ENCODE peak calls at places on chromosomes 3 and 15, in ten cellular contexts. P, X, G, D, K, V, C, M, T and A are unnamed samples. For H3K4me1, the result is how much of the 10 kb centered on the place peaks cover.

GRCh38 chr3:53815067-53815466 is 31.2 kb downstream of the CHDH start:
- DNase-seq in V (no peak), D (no peak), X (no peak), T (no peak), P (no peak), C (no peak), K (no peak), M (peak), G (no peak), A (no peak)

GRCh38 chr3:112358311-112358780 is 25.4 kb downstream of the CD200 start:
- DNase-seq in X (no peak), G (no peak), P (no peak), T (no peak), K (no peak), V (no peak), D (no peak), M (no peak), C (no peak), A (no peak)

GRCh38 chr3:58383904-58384303 is 49.7 kb downstream of the PDHB start:
- DNase-seq in C (no peak), K (peak), M (no peak), D (peak), T (peak), P (no peak), V (no peak), G (no peak), X (no peak), A (peak)

GRCh38 chr3:47525617-47526016 is 12.1 kb upstream of the ELP6 start:
- DNase-seq in C (no peak), P (no peak), K (no peak), G (no peak), V (no peak), D (no peak), M (no peak), X (no peak), T (no peak), A (no peak)

GRCh38 chr15:48084759-48085420 is 35.9 kb upstream of the SLC24A5 start:
- DNase-seq in C (no peak), V (no peak), G (peak), M (no peak), P (peak), K (peak), D (peak), T (no peak), X (no peak), A (peak)

GRCh38 chr3:69321301-69321986 is 64.4 kb downstream of the FRMD4B start:
- DNase-seq in P (peak), T (no peak), D (no peak), V (no peak), G (no peak), C (no peak), M (no peak), X (no peak), K (no peak), A (no peak)

GRCh38 chr3:78659386-78659987 is 1108.3 kb downstream of the ROBO1 start:
- DNase-seq in V (no peak), C (no peak), M (no peak), D (no peak), T (no peak), K (peak), G (peak), P (peak), X (no peak), A (peak)

GRCh38 chr3:35639251-35640185 is at the start of gene ARPP21:
- DNase-seq in C (no peak), T (no peak), X (peak), M (no peak), P (peak), V (no peak), K (peak), D (no peak), G (peak), A (no peak)

GRCh38 chr3:12934431-12934830 is 93.1 kb upstream of the RPL32 start:
- DNase-seq in G (no peak), M (peak), T (no peak), X (peak), V (no peak), C (no peak), K (peak), D (no peak), P (no peak), A (peak)

GRCh38 chr3:41808152-41808551 is 153.8 kb downstream of the ULK4 start:
- DNase-seq in M (no peak), T (no peak), V (no peak), K (peak), X (no peak), D (no peak), P (no peak), C (no peak), G (no peak), A (no peak)

GRCh38 chr15:60421544-60421943 is 23.8 kb upstream of the ANXA2 start:
- DNase-seq in K (peak), C (no peak), M (no peak), X (no peak), D (no peak), G (no peak), V (no peak), P (no peak), T (peak), A (no peak)

GRCh38 chr3:10547841-10548783 is 42.7 kb upstream of the ATP2B2 start:
- DNase-seq in X (no peak), K (no peak), C (no peak), M (no peak), P (no peak), V (no peak), D (no peak), G (no peak), T (no peak), A (no peak)

GRCh38 chr3:175121225-175121624 is 262.1 kb downstream of the NAALADL2 start:
- DNase-seq in V (no peak), P (peak), G (peak), K (no peak), M (no peak), X (no peak), T (no peak), C (no peak), D (no peak), A (no peak)

GRCh38 chr3:115913069-115913686 is 289.9 kb downstream of the GAP43 start:
- DNase-seq in C (no peak), K (peak), P (no peak), V (no peak), T (no peak), X (no peak), M (no peak), G (peak), D (no peak), A (no peak)

GRCh38 chr3:118117061-118117460 is 917.6 kb downstream of the IGSF11 start:
- DNase-seq in M (no peak), X (no peak), K (no peak), P (no peak), T (no peak), V (no peak), C (no peak), G (no peak), D (no peak), A (no peak)

GRCh38 chr3:127056976-127057375 is 74.1 kb downstream of the PLXNA1 start:
- DNase-seq in G (no peak), T (no peak), K (no peak), P (no peak), X (no peak), M (no peak), C (no peak), D (no peak), V (no peak), A (no peak)

GRCh38 chr3:157753753-157754152 is 250.5 kb upstream of the VEPH1 start:
- DNase-seq in K (no peak), D (no peak), P (no peak), T (no peak), C (no peak), M (no peak), X (no peak), G (no peak), V (no peak), A (no peak)

DNA sequence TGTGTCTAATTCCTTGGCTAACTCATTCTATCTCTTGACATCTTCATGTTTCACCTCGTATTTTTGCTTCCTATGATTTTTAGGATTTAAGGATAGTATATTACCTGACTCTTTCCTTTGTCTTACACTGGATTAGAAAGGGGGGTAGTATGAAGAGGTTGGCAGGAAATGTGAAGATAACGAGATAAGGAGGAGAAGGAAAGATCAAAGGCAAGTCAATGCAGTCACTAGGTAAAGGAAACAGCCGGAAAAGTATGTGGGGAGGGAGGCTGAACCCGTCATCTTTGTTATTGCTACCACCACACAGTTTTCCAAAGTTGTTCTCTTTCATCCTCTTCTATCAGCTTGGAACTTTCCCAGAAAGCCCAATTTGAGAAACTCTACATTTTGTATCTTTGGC is 90.6 kb downstream of the SLC9A9 start:
- DNase-seq in P (no peak), V (no peak), M (no peak), C (no peak), X (no peak), K (no peak), T (no peak), G (no peak), D (no peak), A (no peak)
- H3K4me1 ChIP-seq in P (under half), V (under half), M (under half), C (under half), X (under half), K (under half), T (under half), G (under half), D (under half), A (under half)

DNA sequence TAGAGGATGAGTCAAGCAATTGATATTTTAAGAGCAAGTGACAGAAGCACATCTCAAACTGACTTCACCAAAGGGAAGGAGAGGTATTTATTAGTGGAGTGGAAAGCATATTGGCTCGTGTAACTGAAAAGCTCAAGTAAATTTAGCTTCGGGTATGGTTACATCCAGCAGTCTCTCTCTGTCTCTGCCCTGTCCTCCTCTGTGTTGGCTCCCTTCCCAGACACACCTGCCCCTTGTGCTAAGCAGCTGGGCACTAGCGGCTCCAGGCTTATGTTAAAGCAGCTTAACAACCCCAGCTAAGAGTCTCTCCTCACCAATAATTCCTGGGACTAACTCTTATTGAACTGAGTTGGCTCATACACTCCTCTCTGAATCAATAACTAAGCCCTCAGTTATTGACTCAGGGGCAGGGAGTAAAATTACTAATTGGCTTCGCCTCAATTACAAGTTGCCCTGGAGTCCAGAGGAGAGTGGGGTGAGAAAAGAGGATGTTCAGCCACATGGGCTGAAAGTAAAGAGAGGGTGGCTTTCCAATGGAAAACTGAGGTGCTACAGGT is 12.7 kb upstream of the SH3BP5 start:
- DNase-seq in X (no peak), C (no peak), V (no peak), M (no peak), T (no peak), K (no peak), G (no peak), D (no peak), P (no peak), A (no peak)
- H3K27ac ChIP-seq in X (peak), C (peak), V (no peak), M (no peak), T (no peak), K (no peak), G (no peak), D (no peak), P (peak), A (no peak)

DNA sequence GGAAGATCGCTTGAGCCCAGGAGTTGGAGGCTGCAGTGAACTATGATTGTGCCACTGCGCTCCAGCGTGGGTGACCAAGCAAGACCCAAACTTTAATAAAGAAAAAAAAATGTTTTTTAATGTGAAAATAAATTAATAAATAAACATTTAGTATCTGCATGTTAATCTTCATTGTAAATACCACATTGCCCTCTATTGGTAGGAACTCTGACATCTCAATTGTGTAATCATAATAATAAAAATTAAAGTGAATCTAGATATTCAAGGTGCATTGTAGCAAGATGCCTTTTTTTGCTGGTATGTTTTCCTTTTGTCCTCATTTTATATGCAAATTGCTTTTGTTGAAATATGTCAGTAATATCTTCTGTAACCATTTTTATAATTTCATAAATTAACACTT is 95.0 kb upstream of the LIMD1 start:
- DNase-seq in X (no peak), V (no peak), D (no peak), T (peak), K (peak), P (peak), M (no peak), G (peak), C (no peak), A (no peak)
- TF ChIP-seq CTCF in X (peak), V (peak), D (peak), T (peak), K (no peak), P (peak), M (peak), G (no peak), C (peak), A (peak)

GRCh38 chr3:152858170-152858800 is 23.4 kb downstream of the P2RY1 start:
- DNase-seq in V (no peak), K (peak), G (no peak), C (no peak), D (no peak), T (no peak), P (no peak), M (no peak), X (no peak), A (no peak)
- H3K4me1 ChIP-seq in V (under half), K (under half), G (under half), C (under half), D (under half), T (under half), P (under half), M (under half), X (under half), A (under half)

GRCh38 chr15:74832826-74833225 is 6.4 kb downstream of the CPLX3 start:
- DNase-seq in C (no peak), M (no peak), D (no peak), V (no peak), P (no peak), X (no peak), K (no peak), T (no peak), G (no peak), A (no peak)

GRCh38 chr15:74831813-74832495 is 5.5 kb downstream of the CPLX3 start:
- DNase-seq in M (no peak), K (no peak), V (no peak), G (no peak), T (no peak), X (no peak), C (no peak), P (no peak), D (no peak), A (no peak)

GRCh38 chr15:74830868-74831267 is 4.4 kb downstream of the CPLX3 start:
- DNase-seq in V (no peak), C (no peak), P (no peak), G (no peak), T (no peak), D (no peak), X (no peak), K (no peak), M (no peak), A (no peak)

GRCh38 chr15:74835312-74835823 is 7.6 kb downstream of the ULK3 start:
- DNase-seq in M (no peak), V (no peak), D (no peak), T (peak), K (peak), C (peak), P (peak), X (peak), G (peak), A (peak)

DNA sequence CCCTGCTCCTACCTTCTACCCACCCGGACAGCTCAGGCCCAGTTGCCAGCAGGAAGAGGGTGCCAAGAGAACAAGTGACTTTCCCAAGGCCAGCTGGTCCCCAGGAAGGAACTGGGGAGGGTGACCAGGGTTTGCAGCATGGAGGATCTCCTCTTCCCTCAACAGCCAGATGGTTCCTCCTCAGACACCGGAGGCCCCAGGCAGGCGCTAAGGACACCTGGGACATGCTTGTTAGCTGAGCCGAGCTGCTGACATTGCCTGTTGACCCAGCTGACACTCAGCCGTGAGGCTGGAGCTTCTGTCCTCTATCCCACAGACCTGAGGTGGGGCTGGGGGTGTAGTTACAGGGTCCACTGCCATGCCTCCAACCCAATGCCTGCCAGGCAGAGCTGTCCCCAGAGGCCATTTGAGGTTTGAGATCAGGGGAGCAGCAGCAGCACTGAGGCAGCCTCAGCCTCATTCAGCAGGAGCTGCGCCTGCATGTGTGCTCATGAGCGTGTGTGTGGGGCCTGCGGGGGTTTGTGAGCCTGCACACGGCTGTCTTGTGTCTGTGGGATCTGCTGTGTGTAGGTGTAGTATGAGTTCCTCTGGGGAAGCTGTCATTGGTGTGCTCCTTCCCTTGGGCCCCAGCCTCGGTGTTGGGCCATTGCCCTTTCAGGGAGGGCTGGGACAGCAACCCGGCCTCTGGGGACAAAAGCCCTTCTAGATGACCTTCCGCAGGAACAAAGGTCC is 7.1 kb downstream of the CPLX3 start:
- DNase-seq in T (no peak), D (no peak), V (no peak), C (no peak), G (no peak), K (no peak), P (no peak), X (no peak), M (no peak), A (no peak)
- H3K27ac ChIP-seq in T (no peak), D (no peak), V (no peak), C (no peak), G (no peak), K (no peak), P (no peak), X (no peak), M (no peak), A (no peak)

GRCh38 chr15:90883526-90883931 is 775 bp upstream of the FES start:
- DNase-seq in X (peak), G (peak), T (no peak), C (no peak), V (no peak), M (no peak), K (no peak), P (no peak), D (no peak), A (no peak)

GRCh38 chr15:90880381-90881145 is 3.7 kb upstream of the FES start:
- DNase-seq in P (no peak), C (no peak), K (no peak), G (no peak), X (no peak), M (peak), V (no peak), T (no peak), D (no peak), A (no peak)

GRCh38 chr15:90882781-90883525 is 1.4 kb upstream of the FES start:
- DNase-seq in V (no peak), D (no peak), K (no peak), X (peak), M (peak), C (no peak), T (no peak), P (no peak), G (no peak), A (no peak)

GRCh38 chr15:90881181-90881977 is 2.9 kb upstream of the FES start:
- DNase-seq in T (no peak), V (no peak), M (peak), P (no peak), D (no peak), X (no peak), C (no peak), G (no peak), K (no peak), A (no peak)

GRCh38 chr15:90881978-90882721 is 2.2 kb upstream of the FES start:
- DNase-seq in X (no peak), V (no peak), M (peak), C (no peak), G (no peak), T (no peak), K (no peak), D (no peak), P (no peak), A (no peak)
- TF ChIP-seq CTCF in X (no peak), V (no peak), M (no peak), C (no peak), G (no peak), T (no peak), K (no peak), D (no peak), P (no peak), A (no peak)

GRCh38 chr15:63019539-63020109 is 22.9 kb upstream of the TPM1 start:
- DNase-seq in X (peak), D (peak), P (no peak), V (no peak), T (peak), C (no peak), M (no peak), G (peak), K (peak), A (peak)

GRCh38 chr15:63021031-63021430 is 21.5 kb upstream of the TPM1 start:
- DNase-seq in M (no peak), X (no peak), G (no peak), D (no peak), C (no peak), V (no peak), P (no peak), K (no peak), T (no peak), A (no peak)

GRCh38 chr15:63016234-63016633 is 26.3 kb upstream of the TPM1 start:
- DNase-seq in K (peak), D (no peak), V (no peak), M (no peak), P (no peak), X (no peak), C (no peak), G (no peak), T (no peak), A (no peak)

GRCh38 chr15:63020128-63020527 is 22.4 kb upstream of the TPM1 start:
- DNase-seq in D (no peak), T (no peak), C (no peak), M (no peak), P (no peak), V (no peak), X (no peak), K (no peak), G (no peak), A (no peak)

GRCh38 chr15:63018639-63019038 is 23.9 kb upstream of the TPM1 start:
- DNase-seq in C (no peak), T (no peak), D (no peak), M (no peak), V (no peak), K (peak), P (no peak), X (no peak), G (no peak), A (no peak)
- H3K4me1 ChIP-seq in C (under half), T (half or more), D (under half), M (under half), V (under half), K (under half), P (under half), X (under half), G (under half), A (under half)

DNA sequence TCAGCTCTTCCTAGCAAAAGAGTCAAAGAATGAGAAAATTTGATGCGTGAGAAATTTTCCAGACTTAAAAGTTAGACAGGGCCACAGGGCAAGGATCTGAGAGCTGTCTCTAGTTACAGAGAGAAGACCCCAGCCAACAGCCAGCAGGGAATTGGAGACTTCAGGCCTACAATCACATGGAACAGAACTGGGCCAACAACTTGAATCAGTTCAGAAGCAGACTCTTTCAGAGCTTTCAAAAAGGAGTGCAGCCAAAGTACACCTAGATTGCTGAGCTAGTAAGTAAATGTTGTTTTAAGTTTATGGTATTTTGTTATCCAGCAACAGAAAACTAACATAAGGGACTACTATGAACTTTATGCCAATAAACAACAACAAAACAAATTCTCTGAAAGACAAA is 107.4 kb downstream of the PIK3CB start:
- DNase-seq in G (no peak), P (no peak), M (no peak), V (no peak), D (no peak), X (no peak), C (no peak), T (no peak), K (no peak), A (peak)
- H3K27ac ChIP-seq in G (no peak), P (no peak), M (no peak), V (no peak), D (no peak), X (no peak), C (no peak), T (no peak), K (no peak), A (peak)

GRCh38 chr3:25592510-25592968 is 72.2 kb downstream of the TOP2B start:
- DNase-seq in M (peak), D (no peak), G (peak), X (peak), P (no peak), V (no peak), K (peak), C (no peak), T (peak), A (no peak)
- TF ChIP-seq CTCF in M (peak), D (no peak), G (peak), X (peak), P (no peak), V (no peak), K (peak), C (no peak), T (no peak), A (no peak)